ENCODE peak calls at places on chromosomes 6 and 20, in seven cellular contexts. C is neural progenitor cell; O is MCF 10A; X is osteocyte; R is CD4-positive, alpha-beta T cell; I is vagina; Y is body of pancreas. L is an unnamed sample.

GRCh38 chr6:152296648-152297376 is 340.4 kb downstream of the SYNE1 start:
- DNase-seq in C (no peak), R (no peak), Y (no peak), I (no peak), O (no peak), X (no peak), L (no peak)

GRCh38 chr20:24702501-24703283 is 233.3 kb downstream of the SYNDIG1 start:
- DNase-seq in R (no peak), I (peak; percentile 70), Y (no peak), X (peak; percentile 78), C (no peak), O (no peak), L (no peak)

GRCh38 chr20:2688041-2688591 is 4.5 kb upstream of the EBF4 start:
- DNase-seq in Y (peak; percentile 60), C (peak; percentile 87), O (no peak), I (no peak), R (peak; percentile 76), X (no peak), L (no peak)

GRCh38 chr20:3255728-3256127 is 16.7 kb upstream of the SLC4A11 start:
- DNase-seq in C (no peak), I (no peak), O (no peak), Y (no peak), X (no peak), R (no peak), L (no peak)

GRCh38 chr20:8398289-8399051 is 266.4 kb downstream of the PLCB1 start:
- DNase-seq in C (no peak), I (no peak), R (no peak), X (no peak), Y (no peak), O (no peak), L (no peak)

GRCh38 chr6:79841577-79842381 is 105.6 kb downstream of the ELOVL4 start:
- DNase-seq in Y (no peak), R (no peak), C (no peak), O (peak; percentile 26), I (no peak), X (no peak), L (no peak)

GRCh38 chr20:9686455-9686854 is 152.4 kb downstream of the PAK5 start:
- DNase-seq in O (no peak), C (no peak), Y (no peak), I (no peak), R (no peak), X (no peak), L (no peak)

GRCh38 chr20:25035924-25036323 is 22.0 kb downstream of the ACSS1 start:
- DNase-seq in O (no peak), R (no peak), X (no peak), Y (no peak), C (no peak), I (no peak), L (no peak)

GRCh38 chr6:6657085-6657819 is 68.7 kb downstream of the LY86 start:
- DNase-seq in R (no peak), C (no peak), Y (no peak), X (no peak), I (no peak), O (no peak), L (no peak)

GRCh38 chr6:132734694-132735236 is 20.9 kb upstream of the VNN1 start:
- DNase-seq in Y (no peak), R (no peak), X (no peak), O (peak; percentile 94), C (no peak), I (no peak), L (no peak)

GRCh38 chr20:16732506-16733152 is 2.8 kb downstream of the SNRPB2 start:
- DNase-seq in Y (no peak), C (no peak), I (no peak), X (no peak), O (no peak), R (no peak), L (no peak)

GRCh38 chr6:7431594-7432390 is 42.2 kb downstream of the RIOK1 start:
- DNase-seq in Y (no peak), R (no peak), I (no peak), X (no peak), O (no peak), C (no peak), L (peak; percentile 43)

GRCh38 chr6:22722913-22723312 is 153.5 kb downstream of the HDGFL1 start:
- DNase-seq in X (no peak), I (no peak), O (no peak), C (no peak), Y (no peak), R (no peak), L (no peak)

DNA sequence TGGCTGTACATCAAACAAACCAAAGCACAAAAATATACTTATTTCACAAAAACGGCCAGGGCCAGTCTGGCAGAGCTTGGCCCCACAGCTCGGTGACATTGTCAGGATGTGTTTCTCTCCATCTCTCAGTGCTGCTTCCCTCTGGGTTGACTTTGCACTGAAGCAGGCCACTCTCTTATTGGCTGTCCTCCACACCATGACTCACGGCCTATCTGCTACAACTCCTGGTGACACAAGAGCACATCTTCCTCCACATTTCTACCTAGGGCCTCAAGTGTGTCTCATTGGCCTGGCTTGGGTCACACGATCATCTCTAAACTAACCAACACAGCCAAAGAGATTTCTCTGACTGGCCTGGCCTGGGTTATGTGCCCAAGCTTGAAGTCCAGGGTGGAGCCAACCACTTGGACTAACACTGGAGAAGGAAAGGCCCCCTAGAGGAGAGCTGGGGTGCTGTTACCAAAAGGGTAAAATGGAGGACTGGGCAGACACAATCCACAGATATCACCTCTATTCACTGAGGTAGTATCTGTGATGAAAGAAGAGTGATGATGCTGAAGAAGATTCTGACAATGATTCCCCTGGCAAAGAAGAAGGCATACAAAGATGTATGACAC is 159.8 kb upstream of the TSHZ2 start:
- DNase-seq in R (no peak), X (no peak), C (no peak), I (no peak), Y (no peak), O (no peak), L (no peak)
- TF ChIP-seq CTCF in R (no peak), X (no peak), C (peak; percentile 12), I (no peak), Y (no peak), O (no peak), L (no peak)

GRCh38 chr6:27562027-27562410 is 89.1 kb upstream of the ZNF184 start:
- DNase-seq in C (no peak), X (no peak), Y (no peak), I (no peak), R (no peak), O (no peak), L (no peak)

GRCh38 chr6:27568226-27568889 is 95.5 kb upstream of the ZNF184 start:
- DNase-seq in I (no peak), O (peak; percentile 42), X (no peak), R (no peak), Y (no peak), C (peak; percentile 19), L (no peak)

DNA sequence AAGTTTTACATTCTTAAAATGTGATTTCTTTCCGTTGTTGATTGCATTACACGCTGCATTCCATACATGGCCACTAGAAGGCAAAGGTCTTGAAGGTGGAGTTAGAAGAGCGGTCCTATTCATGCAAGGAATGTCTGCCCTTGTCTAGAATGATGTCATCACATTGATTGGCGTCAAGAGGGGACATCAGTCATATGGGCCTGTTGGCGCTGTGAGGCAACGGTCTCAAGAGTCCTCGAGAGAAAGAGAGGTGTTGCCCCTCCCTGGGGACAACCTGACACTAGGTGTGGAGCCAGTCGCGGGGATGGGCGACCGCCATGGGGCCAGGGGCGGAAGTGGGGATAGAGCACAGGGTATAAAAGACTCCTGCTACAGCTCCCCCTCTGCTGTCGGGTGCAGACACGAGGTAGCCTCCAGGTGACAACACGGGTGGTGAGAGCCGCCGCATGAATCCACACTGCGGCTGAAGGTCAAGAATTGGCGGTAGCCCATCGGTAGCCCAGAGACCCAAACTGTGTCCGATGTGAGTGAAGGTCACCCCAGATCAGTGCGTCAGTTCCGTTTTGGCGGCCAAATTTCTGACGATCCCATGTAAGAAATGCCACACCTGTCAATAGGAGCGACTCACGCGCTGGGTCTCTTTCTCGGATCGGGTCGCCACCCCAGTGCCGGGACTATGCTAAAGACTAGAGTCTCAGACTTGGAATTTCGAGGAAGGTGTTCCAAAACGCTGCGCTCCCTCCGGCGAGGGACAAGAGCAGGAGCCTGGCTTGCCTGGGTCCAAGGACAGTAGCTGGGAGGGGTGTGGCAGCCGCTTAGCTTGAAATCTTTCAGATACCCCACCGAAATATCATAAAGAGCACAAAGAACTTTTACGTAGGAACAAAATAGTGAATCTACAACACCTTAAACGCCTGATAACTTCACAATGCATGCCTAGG is 93.2 kb upstream of the ZNF184 start:
- DNase-seq in Y (no peak), X (no peak), R (no peak), I (no peak), O (no peak), C (peak; percentile 73), L (no peak)
- TF ChIP-seq CTCF in Y (no peak), X (no peak), R (no peak), I (no peak), O (no peak), C (peak; percentile 51), L (peak; percentile 61)

DNA sequence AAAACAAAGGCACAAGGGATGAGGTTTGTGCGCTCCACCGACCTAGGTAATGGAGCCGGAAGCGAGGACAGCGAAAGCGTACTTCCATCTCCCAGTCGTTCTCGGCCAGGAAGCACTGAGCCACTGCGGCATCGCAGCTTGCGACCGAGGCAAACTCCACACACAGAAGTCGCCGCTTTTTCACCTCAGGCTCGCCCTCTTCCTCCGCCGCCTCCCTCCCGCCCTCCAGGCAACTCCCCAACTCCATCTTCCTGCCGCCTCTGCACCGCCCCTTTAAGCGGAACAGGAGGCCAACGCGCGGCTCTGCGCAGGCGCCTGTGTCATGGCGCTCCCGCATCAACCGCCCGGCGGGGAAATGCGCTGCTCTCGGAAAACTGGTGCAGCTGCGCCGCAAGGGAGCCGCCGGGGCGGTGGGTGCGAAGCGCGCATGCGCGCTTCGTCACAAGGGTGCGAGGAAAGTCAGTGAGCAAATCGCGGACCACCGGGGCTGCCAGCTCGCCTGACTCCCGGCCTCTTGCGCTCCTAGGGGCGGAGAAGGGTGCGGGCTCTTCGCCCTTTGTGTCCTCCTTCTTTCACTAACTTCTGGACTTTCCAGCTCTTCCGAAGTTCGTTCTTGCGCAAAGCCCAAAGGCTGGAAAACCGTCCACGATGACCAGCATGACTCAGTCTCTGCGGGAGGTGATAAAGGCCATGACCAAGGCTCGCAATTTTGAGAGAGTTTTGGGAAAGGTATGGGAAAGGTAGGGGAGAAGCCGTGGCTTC is at the start of the genes ACOT13 and TDP2:
- DNase-seq in I (peak; percentile 96), C (peak; percentile 99), X (peak; percentile 99), O (peak; percentile 97), R (peak; percentile 95), Y (peak; percentile 94), L (peak; percentile 96)
- TF ChIP-seq CTCF in I (peak; percentile 20), C (peak; percentile 58), X (peak; percentile 57), O (peak; percentile 43), R (peak; percentile 39), Y (peak; percentile 76), L (peak; percentile 76)

GRCh38 chr6:37612475-37612874 is 85.2 kb downstream of the MDGA1 start:
- DNase-seq in R (no peak), X (no peak), Y (no peak), I (no peak), C (no peak), O (no peak), L (no peak)

GRCh38 chr6:37608587-37608986 is 89.1 kb downstream of the MDGA1 start:
- DNase-seq in R (no peak), X (no peak), O (no peak), I (no peak), Y (no peak), C (no peak), L (no peak)

GRCh38 chr6:37603284-37603683 is 94.4 kb downstream of the MDGA1 start:
- DNase-seq in I (no peak), R (no peak), O (no peak), X (no peak), C (no peak), Y (no peak), L (no peak)

GRCh38 chr6:37611516-37611915 is 86.2 kb downstream of the MDGA1 start:
- DNase-seq in Y (no peak), R (no peak), O (no peak), C (no peak), X (no peak), I (no peak), L (no peak)

GRCh38 chr6:37607949-37608348 is 89.7 kb downstream of the MDGA1 start:
- DNase-seq in R (no peak), C (peak; percentile 56), O (peak; percentile 18), X (no peak), Y (no peak), I (no peak), L (no peak)
- TF ChIP-seq CTCF in R (peak; percentile 17), C (peak; percentile 69), O (peak; percentile 27), X (peak; percentile 55), Y (no peak), I (no peak), L (peak; percentile 72)